ENCODE peak calls at places on chromosomes 13 and 19, in eight cellular contexts. One of them, this sample, is unnamed.

GRCh38 chr19:13095934-13096890 is 6.4 kb downstream of the LYL1 start:
- DNase-seq in mesothelial cell of epicardium: no peak
- DNase-seq in neural progenitor cell: peak
- DNase-seq in SHP77: peak
- DNase-seq in Panc1: no peak
- DNase-seq in endothelial cell: peak
- DNase-seq in HCEC 1CT: no peak
- DNase-seq in activated CD4-positive, alpha-beta T cell treated with anti-CD3 and anti-CD28 coated beads, Interleukin-2, amount 10 ng/mL, durations not matched to agents 7 days and 5 days: no peak
- DNase-seq in this sample: peak

GRCh38 chr19:40616178-40616577 is 15.0 kb downstream of the LTBP4 start:
- DNase-seq in mesothelial cell of epicardium: no peak
- DNase-seq in neural progenitor cell: no peak
- DNase-seq in SHP77: no peak
- DNase-seq in Panc1: no peak
- DNase-seq in endothelial cell: no peak
- DNase-seq in HCEC 1CT: no peak
- DNase-seq in activated CD4-positive, alpha-beta T cell treated with anti-CD3 and anti-CD28 coated beads, Interleukin-2, amount 10 ng/mL, durations not matched to agents 7 days and 5 days: no peak
- DNase-seq in this sample: no peak

GRCh38 chr13:113397606-113398425 is 33.9 kb upstream of the GRTP1 start:
- DNase-seq in mesothelial cell of epicardium: no peak
- DNase-seq in neural progenitor cell: no peak
- DNase-seq in SHP77: no peak
- DNase-seq in Panc1: no peak
- DNase-seq in endothelial cell: no peak
- DNase-seq in HCEC 1CT: no peak
- DNase-seq in activated CD4-positive, alpha-beta T cell treated with anti-CD3 and anti-CD28 coated beads, Interleukin-2, amount 10 ng/mL, durations not matched to agents 7 days and 5 days: no peak
- DNase-seq in this sample: no peak

GRCh38 chr19:7505682-7506384 is 10.1 kb upstream of the ZNF358 start:
- DNase-seq in mesothelial cell of epicardium: no peak
- DNase-seq in neural progenitor cell: peak
- DNase-seq in SHP77: peak
- DNase-seq in Panc1: no peak
- DNase-seq in endothelial cell: peak
- DNase-seq in HCEC 1CT: no peak
- DNase-seq in activated CD4-positive, alpha-beta T cell treated with anti-CD3 and anti-CD28 coated beads, Interleukin-2, amount 10 ng/mL, durations not matched to agents 7 days and 5 days: no peak
- DNase-seq in this sample: peak

GRCh38 chr13:110371550-110372465 is 64.7 kb downstream of the COL4A2 start:
- DNase-seq in mesothelial cell of epicardium: no peak
- DNase-seq in neural progenitor cell: no peak
- DNase-seq in SHP77: no peak
- DNase-seq in Panc1: no peak
- DNase-seq in endothelial cell: no peak
- DNase-seq in HCEC 1CT: no peak
- DNase-seq in activated CD4-positive, alpha-beta T cell treated with anti-CD3 and anti-CD28 coated beads, Interleukin-2, amount 10 ng/mL, durations not matched to agents 7 days and 5 days: no peak
- DNase-seq in this sample: no peak

GRCh38 chr13:79442221-79442620 is 36.2 kb upstream of the RBM26 start:
- DNase-seq in mesothelial cell of epicardium: no peak
- DNase-seq in neural progenitor cell: no peak
- DNase-seq in SHP77: no peak
- DNase-seq in Panc1: no peak
- DNase-seq in endothelial cell: no peak
- DNase-seq in HCEC 1CT: no peak
- DNase-seq in activated CD4-positive, alpha-beta T cell treated with anti-CD3 and anti-CD28 coated beads, Interleukin-2, amount 10 ng/mL, durations not matched to agents 7 days and 5 days: no peak
- DNase-seq in this sample: no peak

GRCh38 chr19:46416077-46416709 is 2.8 kb upstream of the CCDC8 start:
- DNase-seq in mesothelial cell of epicardium: peak
- DNase-seq in neural progenitor cell: peak
- DNase-seq in SHP77: peak
- DNase-seq in Panc1: no peak
- DNase-seq in endothelial cell: peak
- DNase-seq in HCEC 1CT: peak
- DNase-seq in activated CD4-positive, alpha-beta T cell treated with anti-CD3 and anti-CD28 coated beads, Interleukin-2, amount 10 ng/mL, durations not matched to agents 7 days and 5 days: no peak
- DNase-seq in this sample: peak

GRCh38 chr19:35509018-35509652 is 4.3 kb downstream of the DMKN start:
- DNase-seq in mesothelial cell of epicardium: no peak
- DNase-seq in neural progenitor cell: peak
- DNase-seq in SHP77: no peak
- DNase-seq in Panc1: no peak
- DNase-seq in endothelial cell: peak
- DNase-seq in HCEC 1CT: no peak
- DNase-seq in activated CD4-positive, alpha-beta T cell treated with anti-CD3 and anti-CD28 coated beads, Interleukin-2, amount 10 ng/mL, durations not matched to agents 7 days and 5 days: peak
- DNase-seq in this sample: no peak

GRCh38 chr19:29478578-29479565 is 46.9 kb upstream of the VSTM2B start:
- DNase-seq in mesothelial cell of epicardium: no peak
- DNase-seq in neural progenitor cell: peak
- DNase-seq in SHP77: peak
- DNase-seq in Panc1: no peak
- DNase-seq in endothelial cell: peak
- DNase-seq in HCEC 1CT: no peak
- DNase-seq in activated CD4-positive, alpha-beta T cell treated with anti-CD3 and anti-CD28 coated beads, Interleukin-2, amount 10 ng/mL, durations not matched to agents 7 days and 5 days: no peak
- DNase-seq in this sample: peak

GRCh38 chr13:28499579-28499978 is 4.7 kb upstream of the FLT1 start:
- DNase-seq in mesothelial cell of epicardium: no peak
- DNase-seq in neural progenitor cell: no peak
- DNase-seq in SHP77: no peak
- DNase-seq in Panc1: no peak
- DNase-seq in endothelial cell: no peak
- DNase-seq in HCEC 1CT: peak
- DNase-seq in activated CD4-positive, alpha-beta T cell treated with anti-CD3 and anti-CD28 coated beads, Interleukin-2, amount 10 ng/mL, durations not matched to agents 7 days and 5 days: no peak
- DNase-seq in this sample: no peak

GRCh38 chr13:28865951-28866350 is 45.8 kb downstream of the MTUS2 start:
- DNase-seq in mesothelial cell of epicardium: no peak
- DNase-seq in neural progenitor cell: no peak
- DNase-seq in SHP77: no peak
- DNase-seq in Panc1: no peak
- DNase-seq in endothelial cell: no peak
- DNase-seq in HCEC 1CT: no peak
- DNase-seq in activated CD4-positive, alpha-beta T cell treated with anti-CD3 and anti-CD28 coated beads, Interleukin-2, amount 10 ng/mL, durations not matched to agents 7 days and 5 days: no peak
- DNase-seq in this sample: no peak

GRCh38 chr13:97328222-97328790 is 105.7 kb upstream of the RAP2A start:
- DNase-seq in mesothelial cell of epicardium: no peak
- DNase-seq in neural progenitor cell: peak
- DNase-seq in SHP77: no peak
- DNase-seq in Panc1: no peak
- DNase-seq in endothelial cell: peak
- DNase-seq in HCEC 1CT: peak
- DNase-seq in activated CD4-positive, alpha-beta T cell treated with anti-CD3 and anti-CD28 coated beads, Interleukin-2, amount 10 ng/mL, durations not matched to agents 7 days and 5 days: no peak
- DNase-seq in this sample: peak

GRCh38 chr13:88887045-88887662 is 1216.0 kb downstream of the SLITRK5 start:
- DNase-seq in mesothelial cell of epicardium: no peak
- DNase-seq in neural progenitor cell: peak
- DNase-seq in SHP77: no peak
- DNase-seq in Panc1: no peak
- DNase-seq in endothelial cell: no peak
- DNase-seq in HCEC 1CT: peak
- DNase-seq in activated CD4-positive, alpha-beta T cell treated with anti-CD3 and anti-CD28 coated beads, Interleukin-2, amount 10 ng/mL, durations not matched to agents 7 days and 5 days: no peak
- DNase-seq in this sample: no peak

GRCh38 chr13:37417042-37417441 is 181.5 kb downstream of the POSTN start:
- DNase-seq in mesothelial cell of epicardium: no peak
- DNase-seq in neural progenitor cell: no peak
- DNase-seq in SHP77: no peak
- DNase-seq in Panc1: no peak
- DNase-seq in endothelial cell: no peak
- DNase-seq in HCEC 1CT: peak
- DNase-seq in activated CD4-positive, alpha-beta T cell treated with anti-CD3 and anti-CD28 coated beads, Interleukin-2, amount 10 ng/mL, durations not matched to agents 7 days and 5 days: no peak
- DNase-seq in this sample: no peak

GRCh38 chr13:112071011-112071901 is 4.3 kb downstream of the SOX1 start:
- DNase-seq in mesothelial cell of epicardium: no peak
- DNase-seq in neural progenitor cell: peak
- DNase-seq in SHP77: no peak
- DNase-seq in Panc1: no peak
- DNase-seq in endothelial cell: no peak
- DNase-seq in HCEC 1CT: no peak
- DNase-seq in activated CD4-positive, alpha-beta T cell treated with anti-CD3 and anti-CD28 coated beads, Interleukin-2, amount 10 ng/mL, durations not matched to agents 7 days and 5 days: no peak
- DNase-seq in this sample: no peak

GRCh38 chr13:85236431-85236830 is 562.8 kb downstream of the SLITRK6 start:
- DNase-seq in mesothelial cell of epicardium: no peak
- DNase-seq in neural progenitor cell: no peak
- DNase-seq in SHP77: no peak
- DNase-seq in Panc1: no peak
- DNase-seq in endothelial cell: no peak
- DNase-seq in HCEC 1CT: peak
- DNase-seq in activated CD4-positive, alpha-beta T cell treated with anti-CD3 and anti-CD28 coated beads, Interleukin-2, amount 10 ng/mL, durations not matched to agents 7 days and 5 days: no peak
- DNase-seq in this sample: no peak

GRCh38 chr19:40285353-40286234 is 449 bp upstream of the AKT2 start:
- DNase-seq in mesothelial cell of epicardium: peak
- DNase-seq in neural progenitor cell: peak
- DNase-seq in SHP77: peak
- DNase-seq in Panc1: peak
- DNase-seq in endothelial cell: peak
- DNase-seq in HCEC 1CT: peak
- DNase-seq in activated CD4-positive, alpha-beta T cell treated with anti-CD3 and anti-CD28 coated beads, Interleukin-2, amount 10 ng/mL, durations not matched to agents 7 days and 5 days: peak
- DNase-seq in this sample: peak

GRCh38 chr19:30428281-30428680 is 56.1 kb downstream of the ZNF536 start:
- DNase-seq in mesothelial cell of epicardium: no peak
- DNase-seq in neural progenitor cell: no peak
- DNase-seq in SHP77: no peak
- DNase-seq in Panc1: no peak
- DNase-seq in endothelial cell: no peak
- DNase-seq in HCEC 1CT: no peak
- DNase-seq in activated CD4-positive, alpha-beta T cell treated with anti-CD3 and anti-CD28 coated beads, Interleukin-2, amount 10 ng/mL, durations not matched to agents 7 days and 5 days: no peak
- DNase-seq in this sample: no peak

GRCh38 chr13:81988542-81988941 is 1647.6 kb upstream of the SPRY2 start:
- DNase-seq in mesothelial cell of epicardium: no peak
- DNase-seq in neural progenitor cell: no peak
- DNase-seq in SHP77: no peak
- DNase-seq in Panc1: no peak
- DNase-seq in endothelial cell: no peak
- DNase-seq in HCEC 1CT: no peak
- DNase-seq in activated CD4-positive, alpha-beta T cell treated with anti-CD3 and anti-CD28 coated beads, Interleukin-2, amount 10 ng/mL, durations not matched to agents 7 days and 5 days: no peak
- DNase-seq in this sample: no peak

GRCh38 chr19:41328157-41328817 is 18.3 kb downstream of the CCDC97 start:
- DNase-seq in mesothelial cell of epicardium: no peak
- DNase-seq in neural progenitor cell: no peak
- DNase-seq in SHP77: no peak
- DNase-seq in Panc1: no peak
- DNase-seq in endothelial cell: no peak
- DNase-seq in HCEC 1CT: no peak
- DNase-seq in activated CD4-positive, alpha-beta T cell treated with anti-CD3 and anti-CD28 coated beads, Interleukin-2, amount 10 ng/mL, durations not matched to agents 7 days and 5 days: peak
- DNase-seq in this sample: no peak

GRCh38 chr13:98801626-98802418 is 49.4 kb upstream of the SLC15A1 start:
- DNase-seq in mesothelial cell of epicardium: no peak
- DNase-seq in neural progenitor cell: no peak
- DNase-seq in SHP77: peak
- DNase-seq in Panc1: no peak
- DNase-seq in endothelial cell: no peak
- DNase-seq in HCEC 1CT: no peak
- DNase-seq in activated CD4-positive, alpha-beta T cell treated with anti-CD3 and anti-CD28 coated beads, Interleukin-2, amount 10 ng/mL, durations not matched to agents 7 days and 5 days: no peak
- DNase-seq in this sample: no peak

GRCh38 chr13:31116224-31116623 is 45.5 kb downstream of the HSPH1 start:
- DNase-seq in mesothelial cell of epicardium: no peak
- DNase-seq in neural progenitor cell: no peak
- DNase-seq in SHP77: no peak
- DNase-seq in Panc1: no peak
- DNase-seq in endothelial cell: no peak
- DNase-seq in HCEC 1CT: no peak
- DNase-seq in activated CD4-positive, alpha-beta T cell treated with anti-CD3 and anti-CD28 coated beads, Interleukin-2, amount 10 ng/mL, durations not matched to agents 7 days and 5 days: no peak
- DNase-seq in this sample: no peak